ENCODE peak calls at places on chromosomes 3 and 15, in eight cellular contexts. H is mammary epithelial cell, N is breast epithelium, K is neuronal stem cell, G is SJSA1, B is dorsolateral prefrontal cortex, C is adrenal gland, R is tibial nerve. Y is an unnamed sample.

GRCh38 chr3:127158614-127159221 is 34.2 kb upstream of the PRR23E start:
- DNase-seq in H (peak; percentile 2), N (peak; percentile 41), K (peak; percentile 81), G (no peak), B (no peak), C (no peak), R (no peak), Y (no peak)

GRCh38 chr3:151804267-151804666 is 9.6 kb upstream of the AADAC start:
- DNase-seq in H (no peak), N (no peak), K (no peak), G (no peak), B (no peak), C (no peak), R (no peak), Y (no peak)

GRCh38 chr3:40044487-40044886 is 235.1 kb downstream of the MYRIP start:
- DNase-seq in H (peak; percentile 97), N (no peak), K (no peak), G (peak; percentile 21), B (no peak), C (no peak), R (no peak), Y (no peak)

GRCh38 chr15:101795455-101795854 is 7.9 kb upstream of the OR4F6 start:
- DNase-seq in H (peak; percentile 56), N (no peak), K (no peak), G (peak; percentile 56), B (no peak), C (no peak), R (no peak), Y (no peak)

GRCh38 chr3:186782542-186783069 is 771 bp upstream of the EIF4A2 start:
- DNase-seq in H (no peak), N (no peak), K (no peak), G (no peak), B (no peak), C (no peak), R (no peak), Y (no peak)

GRCh38 chr3:139388961-139389551 is 391 bp downstream of the COPB2 start:
- DNase-seq in H (no peak), N (no peak), K (peak; percentile 2), G (no peak), B (no peak), C (no peak), R (no peak), Y (no peak)

GRCh38 chr3:80010021-80010420 is 242.2 kb upstream of the ROBO1 start:
- DNase-seq in H (no peak), N (no peak), K (no peak), G (no peak), B (no peak), C (no peak), R (no peak), Y (no peak)

GRCh38 chr3:188649521-188649920 is 495.6 kb downstream of the LPP start:
- DNase-seq in H (no peak), N (no peak), K (no peak), G (no peak), B (no peak), C (no peak), R (no peak), Y (no peak)

GRCh38 chr3:133504736-133505135 is 68.8 kb upstream of the CDV3 start:
- DNase-seq in H (no peak), N (no peak), K (no peak), G (no peak), B (no peak), C (no peak), R (no peak), Y (no peak)

GRCh38 chr15:72271895-72272212 is 500 bp downstream of the PARP6 start:
- DNase-seq in H (peak; percentile 38), N (no peak), K (no peak), G (no peak), B (no peak), C (no peak), R (no peak), Y (no peak)

GRCh38 chr3:132803889-132804288 is 81.7 kb upstream of the NPHP3 start:
- DNase-seq in H (peak; percentile 2), N (no peak), K (no peak), G (no peak), B (no peak), C (no peak), R (no peak), Y (no peak)

GRCh38 chr3:136075816-136076215 is 110.3 kb downstream of the PPP2R3A start:
- DNase-seq in H (no peak), N (no peak), K (no peak), G (no peak), B (no peak), C (no peak), R (no peak), Y (no peak)

GRCh38 chr3:143221446-143221845 is 101.9 kb downstream of the CHST2 start:
- DNase-seq in H (no peak), N (no peak), K (no peak), G (no peak), B (no peak), C (no peak), R (no peak), Y (no peak)

GRCh38 chr3:43194069-43194468 is 88.2 kb upstream of the POMGNT2 start:
- DNase-seq in H (no peak), N (no peak), K (no peak), G (no peak), B (no peak), C (no peak), R (no peak), Y (no peak)

GRCh38 chr3:105965384-105965783 is 96.6 kb upstream of the CBLB start:
- DNase-seq in H (no peak), N (no peak), K (no peak), G (no peak), B (no peak), C (no peak), R (no peak), Y (no peak)

GRCh38 chr15:75831806-75832102 is 11.5 kb upstream of the UBE2Q2 start:
- DNase-seq in H (no peak), N (no peak), K (no peak), G (no peak), B (no peak), C (no peak), R (no peak), Y (no peak)

GRCh38 chr15:40894689-40895308 is 549 bp downstream of the VPS18 start:
- DNase-seq in H (peak; percentile 70), N (no peak), K (peak; percentile 50), G (peak; percentile 77), B (no peak), C (peak; percentile 81), R (no peak), Y (no peak)

GRCh38 chr15:40902605-40903561 is 8.6 kb downstream of the VPS18 start:
- DNase-seq in H (peak; percentile 33), N (no peak), K (no peak), G (no peak), B (no peak), C (peak; percentile 64), R (peak; percentile 31), Y (no peak)

GRCh38 chr15:40901053-40901443 is 6.8 kb downstream of the VPS18 start:
- DNase-seq in H (no peak), N (no peak), K (no peak), G (no peak), B (no peak), C (no peak), R (no peak), Y (no peak)

GRCh38 chr15:40900256-40901052 is 6.2 kb downstream of the VPS18 start:
- DNase-seq in H (no peak), N (no peak), K (no peak), G (no peak), B (no peak), C (no peak), R (no peak), Y (no peak)

DNA sequence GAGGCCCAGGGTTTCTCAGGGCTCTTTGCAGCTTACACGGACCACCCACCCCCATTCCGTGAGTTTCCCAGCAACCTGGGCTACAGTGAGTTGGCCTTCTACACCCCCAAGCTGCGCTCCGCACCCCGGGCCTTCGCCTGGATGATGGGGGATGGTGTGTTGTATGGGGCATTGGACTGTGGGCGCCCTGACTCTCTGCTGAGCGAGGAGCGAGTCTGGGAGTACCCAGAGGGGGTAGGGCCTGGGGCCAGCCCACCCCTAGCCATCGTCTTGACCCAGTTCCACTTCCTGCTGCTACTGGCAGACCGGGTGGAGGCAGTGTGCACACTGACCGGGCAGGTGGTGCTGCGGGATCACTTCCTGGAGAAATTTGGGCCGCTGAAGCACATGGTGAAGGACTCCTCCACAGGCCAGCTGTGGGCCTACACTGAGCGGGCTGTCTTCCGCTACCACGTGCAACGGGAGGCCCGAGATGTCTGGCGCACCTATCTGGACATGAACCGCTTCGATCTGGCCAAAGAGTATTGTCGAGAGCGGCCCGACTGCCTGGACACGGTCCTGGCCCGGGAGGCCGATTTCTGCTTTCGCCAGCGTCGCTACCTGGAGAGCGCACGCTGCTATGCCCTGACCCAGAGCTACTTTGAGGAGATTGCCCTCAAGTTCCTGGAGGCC is 5.4 kb downstream of the VPS18 start:
- DNase-seq in H (no peak), N (no peak), K (no peak), G (no peak), B (no peak), C (no peak), R (no peak), Y (no peak)
- H3K27ac ChIP-seq in H (no peak overlapping the region), N (no peak overlapping the region), K (no peak overlapping the region), G (no peak overlapping the region), B (no peak overlapping the region), C (no peak overlapping the region), R (no peak overlapping the region), Y (no peak overlapping the region)

GRCh38 chr15:63277893-63278505 is 594 bp downstream of the APH1B start:
- DNase-seq in H (peak; percentile 27), N (no peak), K (no peak), G (no peak), B (no peak), C (peak; percentile 26), R (no peak), Y (peak; percentile 45)
- H3K27ac ChIP-seq in H (no peak overlapping the region), N (peak overlapping the region; percentile 91), K (no peak overlapping the region), G (peak overlapping the region; percentile 87), B (peak overlapping the region; percentile 75), C (peak overlapping the region; percentile 64), R (peak overlapping the region; percentile 90), Y (peak overlapping the region; percentile 93)

GRCh38 chr3:32283304-32283703 is 44.8 kb downstream of the CMTM8 start:
- DNase-seq in H (no peak), N (no peak), K (no peak), G (no peak), B (no peak), C (no peak), R (no peak), Y (no peak)
- H3K27ac ChIP-seq in H (no peak overlapping the region), N (no peak overlapping the region), K (no peak overlapping the region), G (no peak overlapping the region), B (no peak overlapping the region), C (no peak overlapping the region), R (no peak overlapping the region), Y (no peak overlapping the region)

DNA sequence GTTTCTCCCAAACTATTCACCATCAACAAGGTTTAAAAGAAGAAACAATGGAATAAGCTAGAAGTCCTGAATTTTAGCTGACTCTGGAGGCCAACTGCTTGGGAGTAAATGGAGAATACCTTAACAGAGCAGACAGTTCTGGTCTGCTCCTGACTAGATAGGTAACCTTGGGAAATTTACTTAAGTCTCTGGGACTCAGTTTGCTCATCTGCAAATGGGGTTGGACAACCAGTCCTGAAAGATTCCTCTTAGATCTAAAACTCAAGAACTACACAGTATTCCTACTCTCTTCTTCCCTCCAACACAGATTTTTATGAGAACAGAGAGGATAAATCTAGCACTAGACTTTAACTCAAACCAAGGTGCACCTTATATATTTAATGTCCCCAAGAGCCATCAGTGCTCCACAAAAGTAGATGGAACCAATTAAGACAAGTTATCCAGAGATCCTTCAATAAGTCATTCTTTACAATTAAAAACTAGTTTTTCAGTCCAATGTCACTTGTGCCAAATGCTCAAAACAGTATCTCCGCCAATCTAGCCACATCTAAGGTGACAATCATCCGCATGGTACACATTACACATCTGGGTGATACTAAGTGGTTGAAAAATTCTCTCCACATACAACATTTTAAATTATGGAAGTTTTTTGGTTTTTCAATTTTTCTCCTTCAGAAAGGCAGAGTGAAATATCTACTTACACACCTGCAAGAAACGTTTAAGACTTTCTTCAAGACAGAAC is 1.5 kb downstream of the RHOA start:
- DNase-seq in H (no peak), N (no peak), K (no peak), G (no peak), B (no peak), C (no peak), R (no peak), Y (no peak)
- H3K27ac ChIP-seq in H (peak overlapping the region; percentile 91), N (peak overlapping the region; percentile 19), K (no peak overlapping the region), G (peak overlapping the region; percentile 97), B (no peak overlapping the region), C (no peak overlapping the region), R (peak overlapping the region; percentile 97), Y (no peak overlapping the region)